ENCODE peak calls at places on chromosomes 7 and 10, in nine cellular contexts. One of them, this sample, is unnamed.

GRCh38 chr7:151784843-151785680 is 91.9 kb downstream of the PRKAG2 start:
- DNase-seq in GM12892: no peak
- DNase-seq in K562: no peak
- DNase-seq in HL-60: no peak
- DNase-seq in transverse colon: no peak
- DNase-seq in stomach: no peak
- DNase-seq in breast epithelium: no peak
- DNase-seq in sigmoid colon: no peak
- DNase-seq in GM12891: no peak
- DNase-seq in this sample: no peak

GRCh38 chr7:72267291-72267800 is 144.8 kb downstream of the CALN1 start:
- DNase-seq in transverse colon: no peak
- DNase-seq in stomach: no peak
- DNase-seq in K562: no peak
- DNase-seq in GM12891: no peak
- DNase-seq in breast epithelium: no peak
- DNase-seq in GM12892: no peak
- DNase-seq in sigmoid colon: no peak
- DNase-seq in HL-60: no peak
- DNase-seq in this sample: no peak

GRCh38 chr7:77888998-77889397 is 90.4 kb downstream of the PHTF2 start:
- DNase-seq in HL-60: no peak
- DNase-seq in transverse colon: no peak
- DNase-seq in GM12892: no peak
- DNase-seq in stomach: no peak
- DNase-seq in sigmoid colon: no peak
- DNase-seq in breast epithelium: no peak
- DNase-seq in K562: no peak
- DNase-seq in GM12891: no peak
- DNase-seq in this sample: no peak

GRCh38 chr10:62154231-62154630 is 114.4 kb downstream of the RTKN2 start:
- DNase-seq in GM12891: no peak
- DNase-seq in stomach: no peak
- DNase-seq in K562: no peak
- DNase-seq in transverse colon: peak; percentile 29
- DNase-seq in HL-60: no peak
- DNase-seq in sigmoid colon: no peak
- DNase-seq in breast epithelium: no peak
- DNase-seq in GM12892: no peak
- DNase-seq in this sample: no peak

GRCh38 chr7:6299774-6300173 is 27.4 kb upstream of the CYTH3 start:
- DNase-seq in HL-60: no peak
- DNase-seq in transverse colon: no peak
- DNase-seq in breast epithelium: no peak
- DNase-seq in GM12891: no peak
- DNase-seq in GM12892: no peak
- DNase-seq in sigmoid colon: no peak
- DNase-seq in K562: no peak
- DNase-seq in stomach: no peak
- DNase-seq in this sample: no peak

GRCh38 chr7:22979861-22980260 is 34.1 kb downstream of the HYCC1 start:
- DNase-seq in GM12891: no peak
- DNase-seq in K562: no peak
- DNase-seq in sigmoid colon: no peak
- DNase-seq in transverse colon: no peak
- DNase-seq in stomach: no peak
- DNase-seq in HL-60: no peak
- DNase-seq in breast epithelium: no peak
- DNase-seq in GM12892: no peak
- DNase-seq in this sample: no peak

GRCh38 chr7:12244129-12244528 is 33.0 kb downstream of the TMEM106B start:
- DNase-seq in sigmoid colon: no peak
- DNase-seq in K562: no peak
- DNase-seq in stomach: peak; percentile 44
- DNase-seq in transverse colon: peak; percentile 34
- DNase-seq in GM12892: no peak
- DNase-seq in GM12891: no peak
- DNase-seq in HL-60: peak; percentile 21
- DNase-seq in breast epithelium: no peak
- DNase-seq in this sample: peak; percentile 17

GRCh38 chr10:72319416-72320254 is 35.1 kb downstream of the DNAJB12 start:
- DNase-seq in HL-60: peak; percentile 95
- DNase-seq in GM12891: peak; percentile 76
- DNase-seq in GM12892: peak; percentile 85
- DNase-seq in K562: peak; percentile 58
- DNase-seq in transverse colon: peak; percentile 94
- DNase-seq in sigmoid colon: peak; percentile 97
- DNase-seq in breast epithelium: peak; percentile 89
- DNase-seq in stomach: peak; percentile 93
- DNase-seq in this sample: peak; percentile 83

GRCh38 chr10:78042058-78042751 is 8.5 kb downstream of the RPS24 start:
- DNase-seq in GM12891: no peak
- DNase-seq in transverse colon: no peak
- DNase-seq in GM12892: no peak
- DNase-seq in sigmoid colon: no peak
- DNase-seq in HL-60: no peak
- DNase-seq in stomach: no peak
- DNase-seq in K562: no peak
- DNase-seq in breast epithelium: no peak
- DNase-seq in this sample: no peak

GRCh38 chr10:95467162-95467599 is 94.0 kb downstream of the SORBS1 start:
- DNase-seq in GM12892: no peak
- DNase-seq in sigmoid colon: peak; percentile 89
- DNase-seq in K562: peak; percentile 50
- DNase-seq in transverse colon: peak; percentile 60
- DNase-seq in GM12891: no peak
- DNase-seq in stomach: peak; percentile 63
- DNase-seq in breast epithelium: peak; percentile 81
- DNase-seq in HL-60: peak; percentile 7
- DNase-seq in this sample: peak; percentile 47

DNA sequence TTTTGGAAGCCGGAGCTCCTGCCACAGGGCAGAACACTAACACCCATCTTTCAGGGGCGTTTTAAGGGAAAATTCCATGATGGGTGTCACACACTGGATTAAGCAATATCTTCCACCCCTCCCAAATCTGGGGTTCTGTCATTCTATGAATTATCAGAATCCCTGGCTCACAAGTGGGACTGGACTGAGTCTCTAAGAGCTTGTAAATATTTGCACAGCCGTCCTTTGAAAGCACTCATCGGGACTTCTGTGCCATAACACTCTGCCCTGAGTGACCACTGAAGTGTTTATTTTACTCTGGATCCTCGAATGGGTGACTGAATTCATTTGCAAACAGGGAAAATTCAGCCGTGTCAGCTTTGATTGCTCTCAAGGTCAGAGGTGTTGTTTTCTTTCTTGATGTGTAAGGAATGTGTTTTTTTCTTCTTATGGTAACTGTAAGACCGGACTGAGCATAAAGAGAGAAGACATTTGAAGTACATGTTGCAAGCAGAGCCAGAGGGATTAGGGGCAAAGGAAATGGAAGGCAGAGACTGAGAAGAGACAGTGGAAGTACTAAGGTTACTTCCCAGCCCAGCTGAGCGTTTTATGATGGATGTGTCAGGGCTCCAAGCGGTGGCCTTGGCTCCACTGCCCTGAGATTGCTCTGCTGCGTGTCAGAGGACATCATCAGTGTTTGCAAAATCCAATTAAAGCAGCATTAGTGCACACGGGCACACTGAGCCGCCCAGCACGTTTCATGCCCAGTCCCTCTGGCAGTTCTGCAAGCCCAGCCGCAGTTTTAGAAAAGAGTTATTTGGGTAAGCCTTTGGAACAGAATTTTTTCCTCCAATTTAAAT is 17.7 kb upstream of the GTPBP4 start:
- DNase-seq in transverse colon: no peak
- DNase-seq in GM12891: no peak
- DNase-seq in K562: no peak
- DNase-seq in GM12892: no peak
- DNase-seq in breast epithelium: no peak
- DNase-seq in stomach: peak; percentile 66
- DNase-seq in sigmoid colon: no peak
- DNase-seq in HL-60: no peak
- DNase-seq in this sample: no peak
- TF ChIP-seq POLR2AphosphoS5 in transverse colon: no peak
- TF ChIP-seq POLR2AphosphoS5 in GM12891: no peak
- TF ChIP-seq POLR2AphosphoS5 in K562: no peak
- TF ChIP-seq POLR2AphosphoS5 in GM12892: no peak
- TF ChIP-seq POLR2AphosphoS5 in breast epithelium: no peak
- TF ChIP-seq POLR2AphosphoS5 in stomach: peak; percentile 5
- TF ChIP-seq POLR2AphosphoS5 in sigmoid colon: no peak
- TF ChIP-seq POLR2AphosphoS5 in HL-60: no peak
- TF ChIP-seq POLR2AphosphoS5 in this sample: no peak

GRCh38 chr7:148144827-148145226 is 445.7 kb upstream of the C7orf33 start:
- DNase-seq in K562: no peak
- DNase-seq in sigmoid colon: no peak
- DNase-seq in transverse colon: no peak
- DNase-seq in GM12892: no peak
- DNase-seq in stomach: no peak
- DNase-seq in HL-60: no peak
- DNase-seq in breast epithelium: no peak
- DNase-seq in GM12891: no peak
- DNase-seq in this sample: no peak
- TF ChIP-seq POLR2AphosphoS5 in K562: no peak
- TF ChIP-seq POLR2AphosphoS5 in sigmoid colon: no peak
- TF ChIP-seq POLR2AphosphoS5 in transverse colon: no peak
- TF ChIP-seq POLR2AphosphoS5 in GM12892: no peak
- TF ChIP-seq POLR2AphosphoS5 in stomach: no peak
- TF ChIP-seq POLR2AphosphoS5 in HL-60: no peak
- TF ChIP-seq POLR2AphosphoS5 in breast epithelium: no peak
- TF ChIP-seq POLR2AphosphoS5 in GM12891: no peak
- TF ChIP-seq POLR2AphosphoS5 in this sample: no peak

GRCh38 chr10:17178006-17178405 is 23.5 kb downstream of the TRDMT1 start:
- DNase-seq in K562: no peak
- DNase-seq in HL-60: no peak
- DNase-seq in GM12892: no peak
- DNase-seq in transverse colon: no peak
- DNase-seq in breast epithelium: no peak
- DNase-seq in stomach: no peak
- DNase-seq in GM12891: no peak
- DNase-seq in sigmoid colon: no peak
- DNase-seq in this sample: no peak

GRCh38 chr10:17179002-17179401 is 22.5 kb downstream of the TRDMT1 start:
- DNase-seq in HL-60: no peak
- DNase-seq in stomach: no peak
- DNase-seq in GM12891: no peak
- DNase-seq in transverse colon: no peak
- DNase-seq in GM12892: no peak
- DNase-seq in breast epithelium: no peak
- DNase-seq in K562: no peak
- DNase-seq in sigmoid colon: no peak
- DNase-seq in this sample: no peak

GRCh38 chr10:17181751-17182150 is 19.7 kb downstream of the TRDMT1 start:
- DNase-seq in breast epithelium: no peak
- DNase-seq in K562: no peak
- DNase-seq in sigmoid colon: no peak
- DNase-seq in HL-60: no peak
- DNase-seq in stomach: no peak
- DNase-seq in transverse colon: no peak
- DNase-seq in GM12891: no peak
- DNase-seq in GM12892: no peak
- DNase-seq in this sample: no peak

GRCh38 chr10:17185873-17186272 is 15.6 kb downstream of the TRDMT1 start:
- DNase-seq in HL-60: no peak
- DNase-seq in stomach: no peak
- DNase-seq in K562: no peak
- DNase-seq in sigmoid colon: no peak
- DNase-seq in transverse colon: no peak
- DNase-seq in GM12891: no peak
- DNase-seq in GM12892: no peak
- DNase-seq in breast epithelium: no peak
- DNase-seq in this sample: no peak

DNA sequence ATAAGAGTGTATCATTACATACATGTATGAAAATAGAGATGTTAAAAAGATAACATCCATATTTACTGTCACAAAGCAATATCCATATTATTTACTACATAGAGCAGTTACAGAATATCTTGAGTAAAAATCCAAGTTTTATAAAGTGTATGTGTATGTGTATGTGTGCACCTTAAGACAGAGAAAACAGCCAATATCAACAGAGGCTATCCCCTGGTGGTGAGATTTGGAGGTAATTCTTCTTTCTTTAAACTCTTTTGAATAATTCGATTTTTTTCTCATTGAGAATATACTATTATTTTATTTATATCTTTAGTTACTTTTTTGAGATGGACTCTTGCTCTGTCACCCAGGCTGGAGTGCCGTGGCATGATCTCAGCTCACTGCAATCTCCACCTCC is 18.4 kb downstream of the TRDMT1 start:
- DNase-seq in GM12891: no peak
- DNase-seq in HL-60: no peak
- DNase-seq in transverse colon: no peak
- DNase-seq in sigmoid colon: no peak
- DNase-seq in stomach: no peak
- DNase-seq in breast epithelium: no peak
- DNase-seq in GM12892: no peak
- DNase-seq in K562: no peak
- DNase-seq in this sample: no peak
- TF ChIP-seq POLR2AphosphoS5 in GM12891: no peak
- TF ChIP-seq POLR2AphosphoS5 in HL-60: no peak
- TF ChIP-seq POLR2AphosphoS5 in transverse colon: no peak
- TF ChIP-seq POLR2AphosphoS5 in sigmoid colon: no peak
- TF ChIP-seq POLR2AphosphoS5 in stomach: no peak
- TF ChIP-seq POLR2AphosphoS5 in breast epithelium: no peak
- TF ChIP-seq POLR2AphosphoS5 in GM12892: no peak
- TF ChIP-seq POLR2AphosphoS5 in K562: no peak
- TF ChIP-seq POLR2AphosphoS5 in this sample: no peak

GRCh38 chr7:155886391-155887173 is 74.3 kb upstream of the SHH start:
- DNase-seq in GM12892: no peak
- DNase-seq in GM12891: no peak
- DNase-seq in sigmoid colon: peak; percentile 52
- DNase-seq in K562: no peak
- DNase-seq in transverse colon: no peak
- DNase-seq in stomach: no peak
- DNase-seq in HL-60: no peak
- DNase-seq in breast epithelium: no peak
- DNase-seq in this sample: no peak

GRCh38 chr7:155893176-155893575 is 80.9 kb upstream of the SHH start:
- DNase-seq in breast epithelium: no peak
- DNase-seq in sigmoid colon: peak; percentile 40
- DNase-seq in HL-60: no peak
- DNase-seq in GM12892: no peak
- DNase-seq in stomach: no peak
- DNase-seq in GM12891: no peak
- DNase-seq in transverse colon: no peak
- DNase-seq in K562: no peak
- DNase-seq in this sample: no peak

GRCh38 chr7:155887174-155887525 is 74.9 kb upstream of the SHH start:
- DNase-seq in K562: no peak
- DNase-seq in breast epithelium: no peak
- DNase-seq in transverse colon: no peak
- DNase-seq in GM12891: no peak
- DNase-seq in GM12892: no peak
- DNase-seq in stomach: no peak
- DNase-seq in sigmoid colon: peak; percentile 38
- DNase-seq in HL-60: no peak
- DNase-seq in this sample: no peak

GRCh38 chr7:155893664-155894063 is 81.4 kb upstream of the SHH start:
- DNase-seq in GM12891: no peak
- DNase-seq in sigmoid colon: no peak
- DNase-seq in breast epithelium: no peak
- DNase-seq in transverse colon: no peak
- DNase-seq in HL-60: no peak
- DNase-seq in stomach: no peak
- DNase-seq in GM12892: no peak
- DNase-seq in K562: no peak
- DNase-seq in this sample: no peak

GRCh38 chr7:155889636-155890508 is 77.6 kb upstream of the SHH start:
- DNase-seq in breast epithelium: no peak
- DNase-seq in HL-60: no peak
- DNase-seq in transverse colon: peak; percentile 78
- DNase-seq in stomach: peak; percentile 91
- DNase-seq in K562: no peak
- DNase-seq in sigmoid colon: peak; percentile 52
- DNase-seq in GM12891: no peak
- DNase-seq in GM12892: no peak
- DNase-seq in this sample: no peak
- TF ChIP-seq POLR2AphosphoS5 in breast epithelium: no peak
- TF ChIP-seq POLR2AphosphoS5 in HL-60: no peak
- TF ChIP-seq POLR2AphosphoS5 in transverse colon: peak; percentile 89
- TF ChIP-seq POLR2AphosphoS5 in stomach: no peak
- TF ChIP-seq POLR2AphosphoS5 in K562: no peak
- TF ChIP-seq POLR2AphosphoS5 in sigmoid colon: no peak
- TF ChIP-seq POLR2AphosphoS5 in GM12891: no peak
- TF ChIP-seq POLR2AphosphoS5 in GM12892: no peak
- TF ChIP-seq POLR2AphosphoS5 in this sample: no peak